ENCODE peak calls at places on chromosomes 16 and 17, in six cellular contexts. Q, B, W, A, K and L are unnamed samples.
A peak's percentile ranks its signal among the peaks of the same experiment; 100 is the strongest.

GRCh38 chr16:57444711-57445110 is 2.5 kb downstream of the CIAPIN1 start:
- DNase-seq in Q (no peak), B (no peak), W (no peak), A (no peak), K (no peak), L (no peak)

GRCh38 chr17:74280093-74280513 is 6.1 kb downstream of the DNAI2 start:
- DNase-seq in Q (no peak), B (peak; percentile 31), W (peak; percentile 28), A (peak; percentile 19), K (no peak), L (no peak)

GRCh38 chr17:56141046-56141839 is 12.0 kb upstream of the ANKFN1 start:
- DNase-seq in Q (no peak), B (no peak), W (no peak), A (no peak), K (no peak), L (no peak)

GRCh38 chr16:79598341-79599181 is 2.0 kb downstream of the MAF start:
- DNase-seq in Q (peak; percentile 51), B (peak; percentile 17), W (peak; percentile 10), A (peak; percentile 41), K (peak; percentile 77), L (peak; percentile 48)

GRCh38 chr16:6777624-6778023 is 555.0 kb upstream of the RBFOX1 start:
- DNase-seq in Q (no peak), B (no peak), W (no peak), A (no peak), K (no peak), L (no peak)

GRCh38 chr17:77609553-77610517 is 348.7 kb upstream of the TNRC6C start:
- DNase-seq in Q (no peak), B (peak; percentile 22), W (no peak), A (peak; percentile 20), K (no peak), L (no peak)

GRCh38 chr16:70805787-70806186 is 4.8 kb upstream of the VAC14 start:
- DNase-seq in Q (no peak), B (no peak), W (no peak), A (no peak), K (no peak), L (no peak)

GRCh38 chr17:77208217-77208808 is 67.5 kb downstream of the SEC14L1 start:
- DNase-seq in Q (no peak), B (no peak), W (no peak), A (no peak), K (no peak), L (no peak)

GRCh38 chr16:85556456-85557082 is 56.6 kb upstream of the GSE1 start:
- DNase-seq in Q (peak; percentile 35), B (no peak), W (peak; percentile 23), A (peak; percentile 72), K (peak; percentile 90), L (no peak)

GRCh38 chr17:75642221-75643032 is 9.2 kb downstream of the SMIM5 start:
- DNase-seq in Q (no peak), B (no peak), W (no peak), A (peak; percentile 70), K (peak; percentile 38), L (no peak)